ENCODE peak calls at places on chromosomes 12 and 14, in six cellular contexts. F is GM23338, K is SK-N-SH, L is hepatocyte, V is HCT116, C is OCI-LY7. T is an unnamed sample.

GRCh38 chr14:20302042-20302761 is 3.5 kb downstream of the TTC5 start:
- DNase-seq in V (no peak), K (no peak), F (no peak), L (no peak), C (no peak), T (no peak)

GRCh38 chr14:99120147-99121026 is 151.6 kb downstream of the BCL11B start:
- DNase-seq in L (no peak), K (no peak), C (no peak), F (no peak), V (no peak), T (no peak)

GRCh38 chr14:64035143-64035542 is 182.3 kb downstream of the SYNE2 start:
- DNase-seq in V (no peak), L (no peak), K (no peak), C (no peak), F (no peak), T (no peak)

GRCh38 chr14:101292448-101292847 is 268.8 kb upstream of the DIO3 start:
- DNase-seq in L (no peak), V (no peak), F (no peak), K (no peak), C (no peak), T (no peak)

GRCh38 chr14:104510794-104511611 is 68.6 kb upstream of the C14orf180 start:
- DNase-seq in C (no peak), F (no peak), L (no peak), K (peak), V (no peak), T (no peak)

GRCh38 chr12:111991946-111992345 is 21.0 kb downstream of the TMEM116 start:
- DNase-seq in V (no peak), C (no peak), L (no peak), K (no peak), F (no peak), T (no peak)

GRCh38 chr12:25644964-25645363 is 91.9 kb upstream of the LMNTD1 start:
- DNase-seq in C (no peak), K (peak), L (no peak), F (no peak), V (no peak), T (no peak)

GRCh38 chr12:40224439-40225291 is at the start of gene LRRK2:
- DNase-seq in C (peak), V (no peak), K (peak), L (peak), F (peak), T (peak)

GRCh38 chr12:15982071-15982470 is 70.9 kb downstream of the DERA start:
- DNase-seq in F (no peak), V (no peak), K (no peak), C (no peak), L (no peak), T (no peak)

GRCh38 chr14:76376878-76377523 is 1.1 kb downstream of the ESRRB start:
- DNase-seq in C (no peak), K (peak), F (no peak), V (no peak), L (no peak), T (no peak)

GRCh38 chr12:1220127-1221092 is 229.4 kb downstream of the ERC1 start:
- DNase-seq in K (no peak), L (no peak), V (no peak), F (no peak), C (no peak), T (no peak)

GRCh38 chr14:24425704-24426103 is 3.8 kb downstream of the CBLN3 start:
- DNase-seq in L (peak), V (no peak), F (no peak), C (no peak), K (no peak), T (no peak)

GRCh38 chr14:104461676-104462443 is 117.7 kb upstream of the C14orf180 start:
- DNase-seq in F (peak), K (peak), C (no peak), V (no peak), L (no peak), T (no peak)

GRCh38 chr12:7498832-7499231 is 4.7 kb downstream of the CD163 start:
- DNase-seq in K (no peak), F (no peak), L (no peak), V (no peak), C (no peak), T (no peak)

GRCh38 chr12:104699489-104700194 is 242.9 kb downstream of the CHST11 start:
- DNase-seq in V (no peak), K (no peak), L (no peak), C (peak), F (no peak), T (no peak)

GRCh38 chr12:70733385-70733784 is 96.2 kb upstream of the PTPRB start:
- DNase-seq in F (peak), C (peak), L (peak), V (peak), K (peak), T (peak)

GRCh38 chr12:90085491-90086274 is 377.0 kb upstream of the ATP2B1 start:
- DNase-seq in L (no peak), V (no peak), K (no peak), F (no peak), C (no peak), T (no peak)

GRCh38 chr12:45504606-45505005 is 224.9 kb upstream of the ARID2 start:
- DNase-seq in L (no peak), C (no peak), F (no peak), K (no peak), V (no peak), T (no peak)

GRCh38 chr12:2243275-2243674 is 190.5 kb downstream of the CACNA1C start:
- DNase-seq in V (no peak), L (no peak), K (no peak), F (no peak), C (no peak), T (no peak)

GRCh38 chr12:57755454-57756372 is 810 bp downstream of the MARCHF9 start:
- DNase-seq in F (peak), C (peak), K (peak), L (peak), V (no peak), T (peak)

GRCh38 chr14:90624732-90625444 is 191.3 kb downstream of the TTC7B start:
- DNase-seq in K (no peak), F (peak), C (no peak), L (peak), V (no peak), T (no peak)

GRCh38 chr12:124509676-124510300 is 57.6 kb downstream of the NCOR2 start:
- DNase-seq in C (no peak), F (no peak), K (peak), L (peak), V (no peak), T (no peak)

GRCh38 chr12:6936642-6937480 is 6.8 kb upstream of the RNU7-1 start:
- DNase-seq in V (no peak), C (peak), K (peak), L (no peak), F (peak), T (peak)

GRCh38 chr12:92244036-92244435 is 98.4 kb upstream of the BTG1 start:
- DNase-seq in F (peak), C (no peak), V (no peak), K (no peak), L (peak), T (no peak)

GRCh38 chr14:41303506-41303905 is 303.2 kb upstream of the LRFN5 start:
- DNase-seq in F (no peak), C (no peak), K (no peak), V (no peak), L (no peak), T (no peak)

GRCh38 chr14:58027904-58028303 is 124.1 kb downstream of the ARMH4 start:
- DNase-seq in F (no peak), K (no peak), C (no peak), V (no peak), L (no peak), T (no peak)

GRCh38 chr12:130872179-130873096 is 572 bp downstream of the RAN start:
- DNase-seq in V (no peak), L (peak), C (peak), K (peak), F (peak), T (peak)

GRCh38 chr12:132065609-132066344 is 78.3 kb downstream of the DDX51 start:
- DNase-seq in K (no peak), C (peak), V (no peak), L (no peak), F (no peak), T (no peak)

GRCh38 chr12:124445121-124445718 is 122.2 kb downstream of the NCOR2 start:
- DNase-seq in V (no peak), F (no peak), K (no peak), C (no peak), L (no peak), T (no peak)

GRCh38 chr12:98758331-98758730 is 113.2 kb downstream of the APAF1 start:
- DNase-seq in C (no peak), V (no peak), K (no peak), L (no peak), F (no peak), T (no peak)

GRCh38 chr14:68665792-68666195 is 127.1 kb downstream of the ZFP36L1 start:
- DNase-seq in V (no peak), F (no peak), L (no peak), C (no peak), K (no peak), T (peak)

GRCh38 chr12:14892726-14893442 is 7.2 kb upstream of the MGP start:
- DNase-seq in C (peak), L (no peak), K (no peak), F (no peak), V (no peak), T (no peak)

GRCh38 chr12:95300286-95300685 is 82.7 kb downstream of the VEZT start:
- DNase-seq in V (no peak), C (no peak), F (no peak), K (no peak), L (no peak), T (no peak)

GRCh38 chr12:66602483-66603143 is 76.3 kb downstream of the GRIP1 start:
- DNase-seq in L (no peak), C (peak), V (no peak), F (no peak), K (no peak), T (no peak)

GRCh38 chr14:102986810-102987579 is 64.5 kb downstream of the AMN start:
- DNase-seq in F (no peak), C (no peak), L (no peak), K (no peak), V (no peak), T (no peak)

GRCh38 chr12:117749431-117749830 is 219.4 kb downstream of the KSR2 start:
- DNase-seq in V (no peak), F (no peak), L (no peak), K (no peak), C (no peak), T (no peak)

GRCh38 chr12:117743746-117744145 is 225.0 kb downstream of the KSR2 start:
- DNase-seq in L (no peak), C (no peak), K (no peak), F (no peak), V (no peak), T (no peak)

GRCh38 chr12:117742721-117743120 is 226.1 kb downstream of the KSR2 start:
- DNase-seq in L (no peak), V (no peak), K (no peak), C (no peak), F (no peak), T (no peak)

DNA sequence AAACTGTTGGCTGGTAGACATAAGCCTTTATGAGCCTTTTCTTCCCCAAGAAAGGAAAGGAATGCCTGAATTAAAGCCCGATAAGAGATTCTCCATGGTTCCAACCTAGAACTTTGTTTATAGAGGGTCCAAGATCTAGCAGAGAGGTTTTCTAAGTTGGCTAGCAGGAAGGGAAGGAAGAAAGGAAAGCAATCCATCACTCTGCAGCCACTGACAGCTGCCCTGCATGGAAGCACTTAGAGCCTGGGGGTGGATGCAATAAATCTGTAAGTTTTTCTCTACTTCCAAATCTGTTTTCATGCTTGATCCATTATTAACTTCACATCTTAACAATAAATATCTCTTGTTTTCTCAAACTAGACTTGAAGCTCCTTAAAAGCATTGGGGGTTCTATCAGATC is 224.4 kb downstream of the KSR2 start:
- DNase-seq in F (no peak), K (no peak), C (no peak), L (no peak), V (no peak), T (no peak)
- H3K4me3 ChIP-seq in F (no peak), K (no peak), C (no peak), L (no peak), V (no peak), T (no peak)

GRCh38 chr12:55728185-55728931 is 451 bp downstream of the CD63 start:
- DNase-seq in L (peak), F (peak), K (peak), V (no peak), C (peak), T (peak)

GRCh38 chr12:55729592-55730446 is 1.0 kb upstream of the CD63 start:
- DNase-seq in C (peak), F (peak), K (peak), V (peak), L (peak), T (peak)

GRCh38 chr12:55728932-55729591 is at the start of gene CD63:
- DNase-seq in L (peak), C (peak), V (no peak), K (peak), F (peak), T (peak)

GRCh38 chr12:55732288-55732687 is 3.5 kb upstream of the CD63 start:
- DNase-seq in K (no peak), L (no peak), C (no peak), V (no peak), F (no peak), T (no peak)

GRCh38 chr12:55730447-55730820 is 1.6 kb upstream of the CD63 start:
- DNase-seq in F (no peak), K (no peak), L (no peak), C (peak), V (no peak), T (no peak)
- H2AFZ ChIP-seq in F (no peak), K (peak), L (no peak), C (peak), V (no peak), T (peak)

GRCh38 chr12:127594351-127594970 is 672.5 kb upstream of the TMEM132C start:
- DNase-seq in V (no peak), C (no peak), K (no peak), L (no peak), F (peak), T (no peak)
- H3K4me3 ChIP-seq in V (no peak), C (no peak), K (no peak), L (no peak), F (peak), T (no peak)

DNA sequence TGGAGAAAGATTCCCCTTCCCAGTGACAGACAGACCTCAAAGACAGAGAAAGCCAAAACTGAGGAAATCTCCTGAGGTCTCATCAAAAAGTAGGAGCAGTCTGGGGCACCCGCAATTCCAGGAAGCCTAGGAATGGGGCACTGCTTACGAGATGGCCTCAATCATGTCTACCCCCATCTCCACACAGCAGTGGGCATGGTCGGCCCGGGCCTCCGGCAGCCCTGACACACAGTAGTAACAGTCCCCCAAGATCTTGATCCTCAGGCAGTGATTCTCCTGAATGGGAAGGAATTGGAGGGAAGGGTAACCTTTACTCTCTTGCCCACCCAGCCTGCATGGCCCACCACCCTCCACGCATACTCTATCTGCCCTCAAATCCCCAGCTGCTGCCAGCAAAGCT is 11.9 kb downstream of the ADCY6 start:
- DNase-seq in K (no peak), C (no peak), V (no peak), F (no peak), L (no peak), T (no peak)
- H2AFZ ChIP-seq in K (no peak), C (no peak), V (no peak), F (no peak), L (no peak), T (no peak)

T was measured in Karpas-422.